ENCODE peak calls at places on chromosomes 3 and 15, in seven cellular contexts. One of them, this sample, is unnamed.

GRCh38 chr3:11379238-11379823 is 107.1 kb downstream of the ATG7 start:
- ATAC-seq in K562: peak; percentile 74
- ATAC-seq in body of pancreas: peak; percentile 48
- ATAC-seq in right lobe of liver: peak; percentile 80
- ATAC-seq in HepG2: peak; percentile 59
- ATAC-seq in heart left ventricle: peak; percentile 57
- ATAC-seq in A549: peak; percentile 74
- ATAC-seq in this sample: peak; percentile 25

GRCh38 chr15:70035719-70036077 is 62.0 kb downstream of the TLE3 start:
- ATAC-seq in K562: no peak
- ATAC-seq in body of pancreas: no peak
- ATAC-seq in right lobe of liver: peak; percentile 16
- ATAC-seq in HepG2: no peak
- ATAC-seq in heart left ventricle: peak; percentile 38
- ATAC-seq in A549: peak; percentile 26
- ATAC-seq in this sample: no peak

GRCh38 chr3:39180183-39180545 is 12.2 kb downstream of the XIRP1 start:
- ATAC-seq in K562: no peak
- ATAC-seq in body of pancreas: no peak
- ATAC-seq in right lobe of liver: no peak
- ATAC-seq in HepG2: no peak
- ATAC-seq in heart left ventricle: no peak
- ATAC-seq in A549: no peak
- ATAC-seq in this sample: no peak

GRCh38 chr3:37475435-37475834 is 301.1 kb upstream of the LRRFIP2 start:
- ATAC-seq in K562: peak; percentile 49
- ATAC-seq in body of pancreas: no peak
- ATAC-seq in right lobe of liver: no peak
- ATAC-seq in HepG2: no peak
- ATAC-seq in heart left ventricle: no peak
- ATAC-seq in A549: peak; percentile 47
- ATAC-seq in this sample: no peak

GRCh38 chr3:31772155-31772761 is 208.8 kb downstream of the OSBPL10 start:
- ATAC-seq in K562: no peak
- ATAC-seq in body of pancreas: no peak
- ATAC-seq in right lobe of liver: no peak
- ATAC-seq in HepG2: no peak
- ATAC-seq in heart left ventricle: no peak
- ATAC-seq in A549: no peak
- ATAC-seq in this sample: no peak

GRCh38 chr3:135349254-135349948 is 554.3 kb downstream of the EPHB1 start:
- ATAC-seq in K562: no peak
- ATAC-seq in body of pancreas: no peak
- ATAC-seq in right lobe of liver: no peak
- ATAC-seq in HepG2: no peak
- ATAC-seq in heart left ventricle: no peak
- ATAC-seq in A549: no peak
- ATAC-seq in this sample: no peak

GRCh38 chr3:20320489-20320888 is 134.5 kb upstream of the SGO1 start:
- ATAC-seq in K562: no peak
- ATAC-seq in body of pancreas: peak; percentile 93
- ATAC-seq in right lobe of liver: no peak
- ATAC-seq in HepG2: peak; percentile 98
- ATAC-seq in heart left ventricle: no peak
- ATAC-seq in A549: no peak
- ATAC-seq in this sample: no peak

GRCh38 chr3:15300318-15301078 is 31.9 kb downstream of the SH3BP5 start:
- ATAC-seq in K562: peak; percentile 10
- ATAC-seq in body of pancreas: no peak
- ATAC-seq in right lobe of liver: peak; percentile 77
- ATAC-seq in HepG2: no peak
- ATAC-seq in heart left ventricle: peak; percentile 43
- ATAC-seq in A549: peak; percentile 91
- ATAC-seq in this sample: peak; percentile 70

GRCh38 chr3:13858768-13859520 is 20.9 kb downstream of the WNT7A start:
- ATAC-seq in K562: no peak
- ATAC-seq in body of pancreas: no peak
- ATAC-seq in right lobe of liver: no peak
- ATAC-seq in HepG2: no peak
- ATAC-seq in heart left ventricle: no peak
- ATAC-seq in A549: no peak
- ATAC-seq in this sample: no peak

GRCh38 chr3:65912647-65913046 is 126.1 kb downstream of the MAGI1 start:
- ATAC-seq in K562: no peak
- ATAC-seq in body of pancreas: no peak
- ATAC-seq in right lobe of liver: no peak
- ATAC-seq in HepG2: no peak
- ATAC-seq in heart left ventricle: no peak
- ATAC-seq in A549: no peak
- ATAC-seq in this sample: no peak

GRCh38 chr15:55819397-55820034 is 76.6 kb upstream of the PRTG start:
- ATAC-seq in K562: no peak
- ATAC-seq in body of pancreas: no peak
- ATAC-seq in right lobe of liver: no peak
- ATAC-seq in HepG2: peak; percentile 77
- ATAC-seq in heart left ventricle: no peak
- ATAC-seq in A549: peak; percentile 17
- ATAC-seq in this sample: no peak

GRCh38 chr15:36585774-36586173 is 6.3 kb downstream of the CDIN1 start:
- ATAC-seq in K562: no peak
- ATAC-seq in body of pancreas: no peak
- ATAC-seq in right lobe of liver: no peak
- ATAC-seq in HepG2: no peak
- ATAC-seq in heart left ventricle: no peak
- ATAC-seq in A549: no peak
- ATAC-seq in this sample: no peak

GRCh38 chr3:170496868-170497140 is 78.1 kb downstream of the CLDN11 start:
- ATAC-seq in K562: no peak
- ATAC-seq in body of pancreas: no peak
- ATAC-seq in right lobe of liver: no peak
- ATAC-seq in HepG2: no peak
- ATAC-seq in heart left ventricle: no peak
- ATAC-seq in A549: no peak
- ATAC-seq in this sample: no peak

GRCh38 chr3:1404270-1404669 is 311.4 kb downstream of the CNTN6 start:
- ATAC-seq in K562: no peak
- ATAC-seq in body of pancreas: peak; percentile 47
- ATAC-seq in right lobe of liver: no peak
- ATAC-seq in HepG2: no peak
- ATAC-seq in heart left ventricle: no peak
- ATAC-seq in A549: no peak
- ATAC-seq in this sample: no peak

GRCh38 chr3:87501076-87501475 is 224.7 kb upstream of the POU1F1 start:
- ATAC-seq in K562: no peak
- ATAC-seq in body of pancreas: no peak
- ATAC-seq in right lobe of liver: no peak
- ATAC-seq in HepG2: no peak
- ATAC-seq in heart left ventricle: no peak
- ATAC-seq in A549: no peak
- ATAC-seq in this sample: no peak

GRCh38 chr3:55894605-55895004 is 407.5 kb upstream of the WNT5A start:
- ATAC-seq in K562: no peak
- ATAC-seq in body of pancreas: no peak
- ATAC-seq in right lobe of liver: no peak
- ATAC-seq in HepG2: no peak
- ATAC-seq in heart left ventricle: no peak
- ATAC-seq in A549: no peak
- ATAC-seq in this sample: no peak

GRCh38 chr15:43042885-43043284 is 63.0 kb downstream of the UBR1 start:
- ATAC-seq in K562: no peak
- ATAC-seq in body of pancreas: no peak
- ATAC-seq in right lobe of liver: no peak
- ATAC-seq in HepG2: no peak
- ATAC-seq in heart left ventricle: no peak
- ATAC-seq in A549: no peak
- ATAC-seq in this sample: no peak

GRCh38 chr3:184716652-184717607 is 5.1 kb upstream of the MAGEF1 start:
- ATAC-seq in K562: peak; percentile 25
- ATAC-seq in body of pancreas: no peak
- ATAC-seq in right lobe of liver: no peak
- ATAC-seq in HepG2: no peak
- ATAC-seq in heart left ventricle: peak; percentile 29
- ATAC-seq in A549: no peak
- ATAC-seq in this sample: peak; percentile 29

GRCh38 chr3:31592764-31593163 is 60.0 kb downstream of the STT3B start:
- ATAC-seq in K562: no peak
- ATAC-seq in body of pancreas: no peak
- ATAC-seq in right lobe of liver: peak; percentile 98
- ATAC-seq in HepG2: peak; percentile 95
- ATAC-seq in heart left ventricle: no peak
- ATAC-seq in A549: no peak
- ATAC-seq in this sample: no peak

GRCh38 chr15:59053482-59053881 is 51.5 kb upstream of the CCNB2 start:
- ATAC-seq in K562: no peak
- ATAC-seq in body of pancreas: no peak
- ATAC-seq in right lobe of liver: no peak
- ATAC-seq in HepG2: no peak
- ATAC-seq in heart left ventricle: no peak
- ATAC-seq in A549: no peak
- ATAC-seq in this sample: no peak

GRCh38 chr3:119508172-119508845 is 10.0 kb downstream of the TIMMDC1 start:
- ATAC-seq in K562: peak; percentile 92
- ATAC-seq in body of pancreas: no peak
- ATAC-seq in right lobe of liver: no peak
- ATAC-seq in HepG2: no peak
- ATAC-seq in heart left ventricle: no peak
- ATAC-seq in A549: no peak
- ATAC-seq in this sample: no peak

GRCh38 chr15:80615361-80615736 is 79.8 kb upstream of the ABHD17C start:
- ATAC-seq in K562: no peak
- ATAC-seq in body of pancreas: no peak
- ATAC-seq in right lobe of liver: no peak
- ATAC-seq in HepG2: no peak
- ATAC-seq in heart left ventricle: peak; percentile 29
- ATAC-seq in A549: no peak
- ATAC-seq in this sample: no peak

GRCh38 chr3:196803891-196804468 is 63.7 kb upstream of the SENP5 start:
- ATAC-seq in K562: no peak
- ATAC-seq in body of pancreas: no peak
- ATAC-seq in right lobe of liver: no peak
- ATAC-seq in HepG2: no peak
- ATAC-seq in heart left ventricle: no peak
- ATAC-seq in A549: no peak
- ATAC-seq in this sample: no peak

GRCh38 chr3:30471076-30471475 is 135.3 kb upstream of the TGFBR2 start:
- ATAC-seq in K562: no peak
- ATAC-seq in body of pancreas: no peak
- ATAC-seq in right lobe of liver: no peak
- ATAC-seq in HepG2: no peak
- ATAC-seq in heart left ventricle: no peak
- ATAC-seq in A549: no peak
- ATAC-seq in this sample: no peak
- H3K27ac ChIP-seq in K562: no peak overlapping the region
- H3K27ac ChIP-seq in body of pancreas: no peak overlapping the region
- H3K27ac ChIP-seq in right lobe of liver: no peak overlapping the region
- H3K27ac ChIP-seq in HepG2: no peak overlapping the region
- H3K27ac ChIP-seq in heart left ventricle: no peak overlapping the region
- H3K27ac ChIP-seq in A549: no peak overlapping the region
- H3K27ac ChIP-seq in this sample: peak overlapping the region; percentile 49

GRCh38 chr3:52533623-52534280 is at the start of gene NT5DC2:
- ATAC-seq in K562: peak; percentile 41
- ATAC-seq in body of pancreas: peak; percentile 31
- ATAC-seq in right lobe of liver: peak; percentile 6
- ATAC-seq in HepG2: peak; percentile 16
- ATAC-seq in heart left ventricle: peak; percentile 24
- ATAC-seq in A549: peak; percentile 57
- ATAC-seq in this sample: peak; percentile 68
- TF ChIP-seq POLR2A in K562: no peak
- TF ChIP-seq POLR2A in body of pancreas: peak; percentile 10
- TF ChIP-seq POLR2A in right lobe of liver: no peak
- TF ChIP-seq POLR2A in HepG2: peak; percentile 36
- TF ChIP-seq POLR2A in heart left ventricle: no peak
- TF ChIP-seq POLR2A in A549: peak; percentile 38
- TF ChIP-seq POLR2A in this sample: no peak

GRCh38 chr3:193853511-193854219 is 260.7 kb downstream of the OPA1 start:
- ATAC-seq in K562: peak; percentile 91
- ATAC-seq in body of pancreas: no peak
- ATAC-seq in right lobe of liver: peak; percentile 86
- ATAC-seq in HepG2: no peak
- ATAC-seq in heart left ventricle: peak; percentile 53
- ATAC-seq in A549: no peak
- ATAC-seq in this sample: no peak
- H3K27ac ChIP-seq in K562: peak overlapping the region; percentile 71
- H3K27ac ChIP-seq in body of pancreas: peak overlapping the region; percentile 29
- H3K27ac ChIP-seq in right lobe of liver: no peak overlapping the region
- H3K27ac ChIP-seq in HepG2: no peak overlapping the region
- H3K27ac ChIP-seq in heart left ventricle: no peak overlapping the region
- H3K27ac ChIP-seq in A549: no peak overlapping the region
- H3K27ac ChIP-seq in this sample: no peak overlapping the region

GRCh38 chr3:61252836-61253235 is 1.6 kb upstream of the FHIT start:
- ATAC-seq in K562: no peak
- ATAC-seq in body of pancreas: no peak
- ATAC-seq in right lobe of liver: no peak
- ATAC-seq in HepG2: no peak
- ATAC-seq in heart left ventricle: no peak
- ATAC-seq in A549: no peak
- ATAC-seq in this sample: no peak

GRCh38 chr3:61248496-61248895 is 2.8 kb downstream of the FHIT start:
- ATAC-seq in K562: no peak
- ATAC-seq in body of pancreas: no peak
- ATAC-seq in right lobe of liver: no peak
- ATAC-seq in HepG2: no peak
- ATAC-seq in heart left ventricle: no peak
- ATAC-seq in A549: no peak
- ATAC-seq in this sample: no peak

GRCh38 chr3:61250784-61251173 is 473 bp downstream of the FHIT start:
- ATAC-seq in K562: peak; percentile 64
- ATAC-seq in body of pancreas: peak; percentile 22
- ATAC-seq in right lobe of liver: peak; percentile 42
- ATAC-seq in HepG2: peak; percentile 63
- ATAC-seq in heart left ventricle: peak; percentile 7
- ATAC-seq in A549: peak; percentile 28
- ATAC-seq in this sample: no peak

GRCh38 chr3:61253756-61254155 is 2.5 kb upstream of the FHIT start:
- ATAC-seq in K562: no peak
- ATAC-seq in body of pancreas: no peak
- ATAC-seq in right lobe of liver: no peak
- ATAC-seq in HepG2: no peak
- ATAC-seq in heart left ventricle: no peak
- ATAC-seq in A549: no peak
- ATAC-seq in this sample: no peak

DNA sequence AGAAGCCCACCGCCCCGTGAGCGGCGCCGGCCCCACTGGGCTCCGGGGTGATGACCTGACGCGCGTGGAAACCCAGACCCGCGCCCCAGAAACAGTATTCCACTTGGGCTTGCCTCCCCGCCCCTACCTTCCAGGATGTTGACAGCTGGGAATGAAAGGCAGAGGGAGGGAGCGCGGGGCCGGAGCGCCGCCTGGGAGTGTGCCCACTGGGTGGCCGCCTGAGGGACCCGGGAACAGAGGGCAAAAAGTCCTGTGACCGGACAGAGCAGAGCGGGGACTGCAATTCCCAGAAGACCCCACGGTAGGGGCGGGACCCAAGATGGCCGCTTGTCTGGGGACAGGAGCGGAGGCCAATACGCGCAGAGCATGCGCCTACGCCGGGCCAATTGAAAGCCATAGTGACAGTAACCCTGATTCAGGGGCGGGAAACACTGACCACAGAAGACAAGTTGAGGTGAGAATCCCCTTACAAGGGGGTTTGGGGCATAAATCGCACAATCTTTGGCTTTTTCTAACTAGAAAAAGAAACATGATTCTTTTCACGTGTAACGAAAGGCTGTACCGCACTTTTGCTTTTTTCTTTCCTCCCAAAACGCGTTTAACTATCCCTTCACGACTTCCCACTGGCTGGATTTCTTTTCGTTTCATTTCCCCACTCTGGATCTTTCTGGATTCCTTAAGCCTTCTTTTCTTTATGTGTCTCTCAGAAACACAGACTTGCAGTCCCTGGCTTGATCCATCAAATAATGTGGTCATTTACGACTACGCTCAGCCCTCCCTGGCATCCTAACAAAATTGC is at the start of gene FHIT:
- ATAC-seq in K562: peak; percentile 99
- ATAC-seq in body of pancreas: peak; percentile 94
- ATAC-seq in right lobe of liver: peak; percentile 97
- ATAC-seq in HepG2: peak; percentile 97
- ATAC-seq in heart left ventricle: peak; percentile 99
- ATAC-seq in A549: peak; percentile 97
- ATAC-seq in this sample: peak; percentile 100
- TF ChIP-seq POLR2A in K562: peak; percentile 76
- TF ChIP-seq POLR2A in body of pancreas: peak; percentile 80
- TF ChIP-seq POLR2A in right lobe of liver: peak; percentile 74
- TF ChIP-seq POLR2A in HepG2: peak; percentile 44
- TF ChIP-seq POLR2A in heart left ventricle: no peak
- TF ChIP-seq POLR2A in A549: no peak
- TF ChIP-seq POLR2A in this sample: no peak

This sample was measured in gastroesophageal sphincter.